ENCODE peak calls at places on chromosomes 12 and 14, in four cellular contexts. One of them, this sample, is unnamed.

GRCh38 chr12:27048822-27049752 is 26.7 kb downstream of the MED21 start:
- DNase-seq in WERI-Rb-1: no peak
- DNase-seq in GM23248: peak; percentile 61
- DNase-seq in gastrocnemius medialis: no peak
- DNase-seq in this sample: no peak

GRCh38 chr14:75297417-75298040 is 18.9 kb downstream of the FOS start:
- DNase-seq in WERI-Rb-1: no peak
- DNase-seq in GM23248: no peak
- DNase-seq in gastrocnemius medialis: no peak
- DNase-seq in this sample: no peak

GRCh38 chr12:124603910-124604775 is 36.7 kb upstream of the NCOR2 start:
- DNase-seq in WERI-Rb-1: no peak
- DNase-seq in GM23248: no peak
- DNase-seq in gastrocnemius medialis: no peak
- DNase-seq in this sample: peak; percentile 65

GRCh38 chr12:70277973-70278372 is 34.7 kb downstream of the CNOT2 start:
- DNase-seq in gastrocnemius medialis: no peak
- DNase-seq in GM23248: no peak
- DNase-seq in WERI-Rb-1: no peak
- DNase-seq in this sample: no peak

GRCh38 chr12:106211973-106212372 is 35.8 kb downstream of the CKAP4 start:
- DNase-seq in WERI-Rb-1: no peak
- DNase-seq in GM23248: no peak
- DNase-seq in gastrocnemius medialis: no peak
- DNase-seq in this sample: no peak

GRCh38 chr12:100248886-100249285 is 18.0 kb downstream of the DEPDC4 start:
- DNase-seq in WERI-Rb-1: no peak
- DNase-seq in gastrocnemius medialis: no peak
- DNase-seq in GM23248: peak; percentile 74
- DNase-seq in this sample: no peak

GRCh38 chr12:131862994-131863710 is 31.3 kb upstream of the ULK1 start:
- DNase-seq in WERI-Rb-1: no peak
- DNase-seq in GM23248: peak; percentile 72
- DNase-seq in gastrocnemius medialis: no peak
- DNase-seq in this sample: no peak

GRCh38 chr14:96581902-96582640 is 79.9 kb downstream of the PAPOLA start:
- DNase-seq in GM23248: peak; percentile 14
- DNase-seq in WERI-Rb-1: no peak
- DNase-seq in gastrocnemius medialis: no peak
- DNase-seq in this sample: no peak

GRCh38 chr14:81402123-81402495 is 2.0 kb upstream of the STON2 start:
- DNase-seq in WERI-Rb-1: no peak
- DNase-seq in gastrocnemius medialis: no peak
- DNase-seq in GM23248: peak; percentile 66
- DNase-seq in this sample: no peak

GRCh38 chr14:20415723-20416622 is 2.7 kb upstream of the TEP1 start:
- DNase-seq in gastrocnemius medialis: no peak
- DNase-seq in GM23248: peak; percentile 72
- DNase-seq in WERI-Rb-1: peak; percentile 39
- DNase-seq in this sample: peak; percentile 93

GRCh38 chr12:125092872-125093680 is 27.8 kb downstream of the AACS start:
- DNase-seq in GM23248: peak; percentile 78
- DNase-seq in WERI-Rb-1: no peak
- DNase-seq in gastrocnemius medialis: no peak
- DNase-seq in this sample: peak; percentile 79

GRCh38 chr12:40622246-40622838 is 69.9 kb upstream of the CNTN1 start:
- DNase-seq in gastrocnemius medialis: no peak
- DNase-seq in GM23248: peak; percentile 64
- DNase-seq in WERI-Rb-1: peak; percentile 45
- DNase-seq in this sample: peak; percentile 23

GRCh38 chr12:121949643-121950397 is 31.4 kb downstream of the CFAP251 start:
- DNase-seq in WERI-Rb-1: no peak
- DNase-seq in gastrocnemius medialis: no peak
- DNase-seq in GM23248: peak; percentile 30
- DNase-seq in this sample: no peak

GRCh38 chr12:121946313-121947025 is 28.1 kb downstream of the CFAP251 start:
- DNase-seq in GM23248: no peak
- DNase-seq in gastrocnemius medialis: no peak
- DNase-seq in WERI-Rb-1: no peak
- DNase-seq in this sample: no peak

GRCh38 chr12:121943926-121944325 is 25.5 kb downstream of the CFAP251 start:
- DNase-seq in GM23248: no peak
- DNase-seq in gastrocnemius medialis: no peak
- DNase-seq in WERI-Rb-1: no peak
- DNase-seq in this sample: no peak

GRCh38 chr12:121953293-121953692 is 34.9 kb downstream of the CFAP251 start:
- DNase-seq in GM23248: no peak
- DNase-seq in WERI-Rb-1: no peak
- DNase-seq in gastrocnemius medialis: no peak
- DNase-seq in this sample: no peak

DNA sequence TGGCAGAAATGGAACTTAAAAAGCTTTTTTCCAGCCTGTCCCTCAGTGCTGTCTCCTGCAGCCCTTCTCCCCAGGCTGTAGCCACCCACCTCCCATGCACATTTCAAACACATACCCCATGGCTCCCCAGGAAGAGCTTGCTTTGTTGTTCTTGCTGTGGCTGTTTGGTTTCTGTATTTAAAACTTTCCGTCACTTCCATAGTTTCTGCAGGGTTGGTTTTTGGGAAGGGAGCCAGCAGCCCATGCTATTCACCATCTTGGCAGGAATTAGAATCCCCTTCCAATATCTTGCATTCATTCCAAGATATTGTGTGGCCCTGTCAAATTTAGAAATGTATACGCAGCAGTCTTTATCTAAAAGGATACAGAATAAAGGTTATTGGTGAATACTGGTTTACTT is 29.6 kb downstream of the CFAP251 start:
- DNase-seq in WERI-Rb-1: no peak
- DNase-seq in GM23248: no peak
- DNase-seq in gastrocnemius medialis: no peak
- DNase-seq in this sample: no peak
- H3K27ac ChIP-seq in WERI-Rb-1: no peak overlapping the region
- H3K27ac ChIP-seq in GM23248: no peak overlapping the region
- H3K27ac ChIP-seq in gastrocnemius medialis: no peak overlapping the region
- H3K27ac ChIP-seq in this sample: no peak overlapping the region

GRCh38 chr12:82413994-82414393 is 55.7 kb downstream of the METTL25 start:
- DNase-seq in WERI-Rb-1: no peak
- DNase-seq in gastrocnemius medialis: no peak
- DNase-seq in GM23248: no peak
- DNase-seq in this sample: no peak
- H3K27ac ChIP-seq in WERI-Rb-1: no peak overlapping the region
- H3K27ac ChIP-seq in gastrocnemius medialis: no peak overlapping the region
- H3K27ac ChIP-seq in GM23248: no peak overlapping the region
- H3K27ac ChIP-seq in this sample: no peak overlapping the region

DNA sequence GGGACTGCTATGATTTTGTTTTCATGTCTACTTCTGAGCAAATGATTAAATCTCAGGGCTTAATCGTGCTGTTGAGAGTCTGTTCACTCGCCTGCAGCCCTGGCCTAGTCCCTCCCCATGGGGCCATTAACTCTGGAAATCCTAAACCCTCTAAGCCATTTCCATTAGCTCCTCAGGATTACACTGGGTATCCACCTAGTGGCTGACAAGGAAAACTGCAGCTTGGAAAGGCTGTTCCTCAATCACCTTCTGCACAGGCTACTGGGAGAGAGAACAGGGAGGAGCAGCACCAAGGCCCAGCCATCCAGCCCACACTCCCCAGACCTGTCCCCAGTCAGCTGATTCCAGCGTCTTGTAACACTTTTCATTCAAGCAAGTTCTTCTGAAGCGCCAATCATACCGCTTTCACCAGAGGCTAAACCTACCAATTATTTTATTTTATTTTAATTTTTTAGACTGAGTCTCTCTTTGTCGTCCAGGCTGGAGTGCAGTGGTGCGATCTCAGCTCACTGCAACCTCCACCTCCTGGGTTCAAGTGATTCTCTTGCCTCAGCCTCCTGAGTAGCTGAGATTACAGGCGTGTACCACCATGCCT is 48.7 kb downstream of the NEUROD4 start:
- DNase-seq in gastrocnemius medialis: no peak
- DNase-seq in WERI-Rb-1: peak; percentile 88
- DNase-seq in GM23248: peak; percentile 70
- DNase-seq in this sample: peak; percentile 53
- H3K27ac ChIP-seq in gastrocnemius medialis: no peak overlapping the region
- H3K27ac ChIP-seq in WERI-Rb-1: peak overlapping the region; percentile 97
- H3K27ac ChIP-seq in GM23248: no peak overlapping the region
- H3K27ac ChIP-seq in this sample: no peak overlapping the region

DNA sequence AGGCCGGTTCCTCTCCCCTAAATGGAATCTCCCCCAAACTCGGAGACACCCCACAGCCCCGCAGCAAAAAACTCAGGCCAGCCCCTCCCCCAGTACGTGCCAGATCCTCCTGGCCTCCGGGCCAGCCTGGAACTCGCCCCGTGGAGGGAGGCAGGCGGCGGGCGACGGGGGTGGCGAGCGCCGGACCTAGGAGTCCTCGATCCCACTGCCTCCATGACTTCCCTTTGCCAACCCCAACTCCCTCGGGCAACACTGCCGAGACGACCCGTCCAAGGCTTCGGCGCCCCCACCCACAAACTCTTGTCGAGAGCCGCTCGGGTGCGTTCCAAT is 402 bp downstream of the ADCY6 start:
- DNase-seq in GM23248: peak; percentile 48
- DNase-seq in WERI-Rb-1: no peak
- DNase-seq in gastrocnemius medialis: no peak
- DNase-seq in this sample: peak; percentile 25
- H3K27ac ChIP-seq in GM23248: peak overlapping the region; percentile 0
- H3K27ac ChIP-seq in WERI-Rb-1: peak overlapping the region; percentile 51
- H3K27ac ChIP-seq in gastrocnemius medialis: peak overlapping the region; percentile 89
- H3K27ac ChIP-seq in this sample: peak overlapping the region; percentile 84

GRCh38 chr14:100340454-100340813 is 17.3 kb downstream of the SLC25A47 start:
- DNase-seq in GM23248: no peak
- DNase-seq in WERI-Rb-1: no peak
- DNase-seq in gastrocnemius medialis: no peak
- DNase-seq in this sample: no peak
- H3K27ac ChIP-seq in GM23248: no peak overlapping the region
- H3K27ac ChIP-seq in WERI-Rb-1: no peak overlapping the region
- H3K27ac ChIP-seq in gastrocnemius medialis: peak overlapping the region; percentile 71
- H3K27ac ChIP-seq in this sample: peak overlapping the region; percentile 42

This sample was measured in small intestine.